ENCODE peak calls at places on chromosomes 6 and 20, in seven cellular contexts. A, W, B, X, R, E and L are unnamed samples. For H3K36me3, the result is how much of the 10 kb centered on the place peaks cover.

GRCh38 chr6:71197770-71198169 is 90.8 kb upstream of the OGFRL1 start:
- DNase-seq in A (no peak), W (no peak), B (no peak), X (no peak), R (no peak), E (no peak), L (no peak)

GRCh38 chr20:20333866-20334265 is 34.0 kb upstream of the INSM1 start:
- DNase-seq in A (no peak), W (no peak), B (no peak), X (no peak), R (no peak), E (no peak), L (no peak)

GRCh38 chr20:37940161-37940560 is 37.2 kb downstream of the VSTM2L start:
- DNase-seq in A (no peak), W (no peak), B (no peak), X (no peak), R (no peak), E (no peak), L (peak)

GRCh38 chr6:39956951-39957350 is 22.7 kb upstream of the MOCS1 start:
- DNase-seq in A (no peak), W (no peak), B (no peak), X (peak), R (no peak), E (no peak), L (no peak)

GRCh38 chr6:44007818-44008660 is 119.2 kb downstream of the MRPL14 start:
- DNase-seq in A (no peak), W (no peak), B (no peak), X (no peak), R (peak), E (no peak), L (peak)

GRCh38 chr6:6379573-6379972 is 59.1 kb upstream of the F13A1 start:
- DNase-seq in A (no peak), W (no peak), B (no peak), X (no peak), R (no peak), E (no peak), L (no peak)

GRCh38 chr20:61502433-61502832 is 250.4 kb downstream of the CDH4 start:
- DNase-seq in A (no peak), W (no peak), B (no peak), X (no peak), R (no peak), E (no peak), L (no peak)

GRCh38 chr20:31860431-31861345 is 9.6 kb downstream of the DUSP15 start:
- DNase-seq in A (no peak), W (no peak), B (no peak), X (no peak), R (peak), E (no peak), L (peak)

GRCh38 chr20:62475819-62476073 is at the start of gene GATA5:
- DNase-seq in A (no peak), W (no peak), B (no peak), X (no peak), R (no peak), E (no peak), L (no peak)

GRCh38 chr6:16320533-16321340 is 82.3 kb downstream of the GMPR start:
- DNase-seq in A (no peak), W (peak), B (peak), X (no peak), R (peak), E (no peak), L (no peak)

GRCh38 chr6:55866110-55866509 is 9.3 kb downstream of the BMP5 start:
- DNase-seq in A (no peak), W (no peak), B (no peak), X (no peak), R (no peak), E (no peak), L (no peak)

GRCh38 chr20:4457566-4458543 is 263.9 kb upstream of the PRND start:
- DNase-seq in A (no peak), W (no peak), B (peak), X (peak), R (no peak), E (no peak), L (no peak)

GRCh38 chr6:1856381-1856780 is 246.7 kb downstream of the FOXC1 start:
- DNase-seq in A (peak), W (no peak), B (no peak), X (no peak), R (no peak), E (no peak), L (no peak)

GRCh38 chr20:17645546-17646208 is 36.4 kb downstream of the RRBP1 start:
- DNase-seq in A (no peak), W (no peak), B (no peak), X (no peak), R (peak), E (no peak), L (no peak)

GRCh38 chr6:43475506-43475905 is 1.9 kb upstream of the TJAP1 start:
- DNase-seq in A (no peak), W (no peak), B (no peak), X (no peak), R (no peak), E (no peak), L (no peak)

GRCh38 chr6:15308445-15309213 is 62.8 kb downstream of the JARID2 start:
- DNase-seq in A (no peak), W (no peak), B (no peak), X (no peak), R (no peak), E (no peak), L (no peak)

GRCh38 chr20:17967595-17968365 is 814 bp downstream of the SNX5 start:
- DNase-seq in A (peak), W (peak), B (no peak), X (no peak), R (no peak), E (no peak), L (no peak)

GRCh38 chr20:15310361-15310760 is 972.9 kb upstream of the FLRT3 start:
- DNase-seq in A (no peak), W (no peak), B (no peak), X (no peak), R (no peak), E (no peak), L (no peak)

GRCh38 chr6:21386744-21387143 is 206.8 kb upstream of the SOX4 start:
- DNase-seq in A (no peak), W (no peak), B (no peak), X (no peak), R (no peak), E (no peak), L (no peak)

GRCh38 chr20:49132995-49133451 is 55.1 kb downstream of the STAU1 start:
- DNase-seq in A (peak), W (no peak), B (no peak), X (no peak), R (no peak), E (no peak), L (no peak)

GRCh38 chr6:44806656-44807055 is 419.1 kb downstream of the CDC5L start:
- DNase-seq in A (no peak), W (no peak), B (no peak), X (no peak), R (no peak), E (no peak), L (no peak)

GRCh38 chr6:122432816-122433215 is 33.4 kb downstream of the HSF2 start:
- DNase-seq in A (no peak), W (no peak), B (no peak), X (no peak), R (no peak), E (no peak), L (no peak)

GRCh38 chr20:35091808-35092523 is 641 bp downstream of the TRPC4AP start:
- DNase-seq in A (no peak), W (no peak), B (peak), X (no peak), R (peak), E (no peak), L (no peak)

GRCh38 chr20:62772994-62773858 is 23.0 kb upstream of the MRGBP start:
- DNase-seq in A (no peak), W (no peak), B (peak), X (no peak), R (no peak), E (no peak), L (no peak)

GRCh38 chr20:53466279-53466678 is 127.4 kb downstream of the ZNF217 start:
- DNase-seq in A (no peak), W (no peak), B (no peak), X (no peak), R (no peak), E (no peak), L (no peak)

GRCh38 chr6:71410681-71411080 is 122.1 kb downstream of the OGFRL1 start:
- DNase-seq in A (no peak), W (no peak), B (no peak), X (no peak), R (no peak), E (no peak), L (no peak)

GRCh38 chr6:75934643-75935472 is 137.6 kb downstream of the IMPG1 start:
- DNase-seq in A (peak), W (no peak), B (peak), X (no peak), R (no peak), E (no peak), L (no peak)

GRCh38 chr20:44092551-44093248 is 94.3 kb downstream of the JPH2 start:
- DNase-seq in A (no peak), W (no peak), B (no peak), X (no peak), R (no peak), E (no peak), L (peak)

GRCh38 chr6:105483492-105483891 is 80.6 kb upstream of the PREP start:
- DNase-seq in A (no peak), W (no peak), B (no peak), X (no peak), R (no peak), E (no peak), L (no peak)

GRCh38 chr6:130306377-130306776 is 59.4 kb upstream of the TMEM200A start:
- DNase-seq in A (no peak), W (no peak), B (no peak), X (no peak), R (no peak), E (no peak), L (no peak)

GRCh38 chr6:18634912-18635311 is 247.8 kb downstream of the RNF144B start:
- DNase-seq in A (no peak), W (no peak), B (no peak), X (no peak), R (no peak), E (no peak), L (no peak)

GRCh38 chr6:28269492-28269891 is 2.5 kb downstream of the ZSCAN26 start:
- DNase-seq in A (no peak), W (no peak), B (no peak), X (no peak), R (no peak), E (no peak), L (no peak)

GRCh38 chr6:34771727-34772126 is 14.4 kb downstream of the SNRPC start:
- DNase-seq in A (no peak), W (no peak), B (no peak), X (no peak), R (no peak), E (no peak), L (no peak)

GRCh38 chr6:52598123-52598823 is 21.4 kb upstream of the TRAM2 start:
- DNase-seq in A (peak), W (no peak), B (peak), X (no peak), R (peak), E (no peak), L (no peak)

GRCh38 chr6:161192636-161193411 is 81.0 kb downstream of the AGPAT4 start:
- DNase-seq in A (no peak), W (no peak), B (no peak), X (no peak), R (no peak), E (no peak), L (no peak)

GRCh38 chr6:161188547-161189465 is 85.1 kb downstream of the AGPAT4 start:
- DNase-seq in A (no peak), W (no peak), B (no peak), X (peak), R (no peak), E (no peak), L (no peak)

GRCh38 chr6:161194374-161194773 is 79.5 kb downstream of the AGPAT4 start:
- DNase-seq in A (no peak), W (no peak), B (no peak), X (peak), R (no peak), E (no peak), L (no peak)

GRCh38 chr6:161189891-161190290 is 84.0 kb downstream of the AGPAT4 start:
- DNase-seq in A (no peak), W (no peak), B (no peak), X (peak), R (no peak), E (no peak), L (no peak)

GRCh38 chr6:161191671-161192070 is 82.2 kb downstream of the AGPAT4 start:
- DNase-seq in A (no peak), W (no peak), B (no peak), X (no peak), R (no peak), E (no peak), L (no peak)
- H3K36me3 ChIP-seq in A (under half), W (under half), B (under half), X (under half), R (under half), E (under half), L (under half)

GRCh38 chr6:89830385-89830809 is 717 bp downstream of the CASP8AP2 start:
- DNase-seq in A (no peak), W (no peak), B (no peak), X (no peak), R (no peak), E (no peak), L (no peak)
- TF ChIP-seq CTCF in A (no peak), W (no peak), B (no peak), X (no peak), R (no peak), E (no peak), L (no peak)

GRCh38 chr6:24403501-24403824 is 727 bp downstream of the MRS2 start:
- DNase-seq in A (no peak), W (no peak), B (no peak), X (no peak), R (no peak), E (no peak), L (no peak)

GRCh38 chr6:24401458-24401857 is 1.3 kb upstream of the MRS2 start:
- DNase-seq in A (no peak), W (no peak), B (no peak), X (no peak), R (no peak), E (no peak), L (no peak)

GRCh38 chr6:24408719-24409410 is 6.1 kb downstream of the MRS2 start:
- DNase-seq in A (no peak), W (no peak), B (no peak), X (no peak), R (no peak), E (no peak), L (no peak)

GRCh38 chr6:24402697-24403500 is at the start of gene MRS2:
- DNase-seq in A (peak), W (peak), B (peak), X (peak), R (peak), E (peak), L (peak)

DNA sequence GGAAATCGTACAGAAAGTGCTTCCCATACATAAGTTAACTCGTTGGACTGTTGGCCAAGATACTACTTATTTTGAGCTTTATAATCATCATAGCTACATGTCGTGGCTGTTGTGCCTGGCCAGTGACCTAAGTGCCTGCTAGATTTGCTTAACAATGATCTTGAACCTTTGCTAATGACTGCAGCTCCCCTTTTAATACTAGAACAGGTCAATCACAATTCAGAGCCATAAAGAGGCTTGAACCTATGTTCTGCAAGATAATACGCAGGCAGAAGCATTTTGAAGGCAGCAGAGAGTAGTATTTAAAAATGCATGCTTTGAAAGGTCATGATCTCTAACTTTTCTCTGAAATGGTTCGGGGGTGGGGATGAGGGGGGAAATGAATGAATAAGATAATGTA is 2.5 kb downstream of the MRS2 start:
- DNase-seq in A (no peak), W (no peak), B (no peak), X (no peak), R (no peak), E (no peak), L (no peak)
- H3K36me3 ChIP-seq in A (under half), W (under half), B (half or more), X (under half), R (half or more), E (under half), L (half or more)

DNA sequence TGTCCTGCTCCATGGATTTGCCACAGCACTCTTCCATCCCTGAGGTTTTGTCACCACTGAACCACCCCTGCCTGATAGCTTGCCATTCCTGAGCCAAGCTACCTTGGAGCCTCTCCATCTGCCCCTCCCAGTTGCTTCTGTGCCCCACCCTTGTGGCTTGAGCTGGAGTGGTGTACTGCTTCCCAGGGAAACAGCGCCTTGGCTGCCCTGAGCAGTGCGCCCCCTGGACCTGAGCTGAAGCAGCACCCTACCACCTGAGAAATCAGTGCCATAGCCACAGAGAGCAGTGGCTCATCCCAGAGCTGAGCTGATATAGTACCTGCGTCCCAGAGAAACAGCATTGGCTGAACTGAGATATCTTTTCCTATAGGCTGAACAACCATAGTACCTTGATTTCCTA is 40.3 kb downstream of the IL22RA2 start:
- DNase-seq in A (no peak), W (no peak), B (no peak), X (no peak), R (no peak), E (no peak), L (no peak)
- TF ChIP-seq CTCF in A (no peak), W (no peak), B (no peak), X (no peak), R (no peak), E (no peak), L (no peak)

DNA sequence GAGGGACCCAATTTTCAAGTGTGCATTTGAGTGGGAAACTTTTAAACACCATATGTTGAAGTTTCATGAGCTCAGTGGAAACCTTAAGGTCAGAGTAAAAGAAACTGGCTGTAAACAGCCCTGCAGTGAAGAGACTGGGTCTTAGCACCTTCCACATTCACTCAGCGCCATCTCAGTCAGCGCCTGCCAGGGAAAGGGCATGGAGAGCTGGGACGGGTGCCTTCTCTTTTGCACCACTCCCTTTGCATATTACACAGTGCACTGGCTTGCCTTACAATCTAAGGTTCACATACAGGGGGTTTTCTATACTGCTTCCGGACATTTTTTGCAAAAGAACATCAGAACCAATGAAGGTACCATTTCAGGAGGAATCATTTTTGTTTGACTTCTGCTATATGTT is 4.5 kb downstream of the TOMM6 start:
- DNase-seq in A (no peak), W (no peak), B (no peak), X (no peak), R (no peak), E (no peak), L (no peak)
- H3K36me3 ChIP-seq in A (under half), W (under half), B (half or more), X (half or more), R (half or more), E (under half), L (half or more)

DNA sequence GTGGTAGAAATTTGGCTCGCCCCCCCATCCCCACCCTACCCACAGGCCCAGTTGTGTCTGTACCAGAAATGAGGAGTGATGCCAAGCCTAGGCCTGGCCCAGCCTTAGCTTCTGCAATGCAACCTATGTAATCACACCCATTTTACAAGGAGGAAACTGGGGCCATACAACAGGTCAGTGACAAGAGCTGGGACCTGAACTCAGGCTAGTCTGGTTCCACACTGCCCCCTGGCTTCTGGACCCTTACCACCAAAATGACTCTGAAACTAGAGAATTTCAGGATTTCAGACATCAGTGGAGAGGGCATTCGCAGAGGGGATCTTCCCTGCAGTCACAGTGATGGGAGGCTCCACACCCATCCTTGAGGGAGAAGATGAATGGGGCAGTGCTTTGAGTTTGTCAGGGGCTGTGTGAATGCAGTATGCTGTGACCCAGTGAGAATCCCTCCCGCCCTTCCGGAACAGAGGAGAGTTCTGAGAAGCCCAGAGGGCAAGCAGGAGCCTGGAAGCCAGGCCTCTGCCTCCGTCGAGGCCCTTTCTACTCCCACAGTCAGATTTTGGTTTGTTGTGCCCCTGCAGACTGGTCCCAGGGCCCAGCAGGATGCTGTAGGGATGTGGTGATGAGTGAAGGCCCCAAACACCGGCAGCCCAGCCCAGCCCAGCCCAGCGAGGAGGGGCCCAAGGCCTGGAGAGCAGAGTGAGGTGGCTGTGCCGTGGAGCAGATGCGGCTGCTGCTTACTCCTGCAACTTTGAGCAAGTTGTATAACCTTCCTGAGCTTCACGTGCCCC is 48.1 kb upstream of the MYL9 start:
- DNase-seq in A (no peak), W (no peak), B (no peak), X (no peak), R (no peak), E (no peak), L (no peak)
- TF ChIP-seq CTCF in A (no peak), W (peak), B (no peak), X (peak), R (peak), E (peak), L (peak)

DNA sequence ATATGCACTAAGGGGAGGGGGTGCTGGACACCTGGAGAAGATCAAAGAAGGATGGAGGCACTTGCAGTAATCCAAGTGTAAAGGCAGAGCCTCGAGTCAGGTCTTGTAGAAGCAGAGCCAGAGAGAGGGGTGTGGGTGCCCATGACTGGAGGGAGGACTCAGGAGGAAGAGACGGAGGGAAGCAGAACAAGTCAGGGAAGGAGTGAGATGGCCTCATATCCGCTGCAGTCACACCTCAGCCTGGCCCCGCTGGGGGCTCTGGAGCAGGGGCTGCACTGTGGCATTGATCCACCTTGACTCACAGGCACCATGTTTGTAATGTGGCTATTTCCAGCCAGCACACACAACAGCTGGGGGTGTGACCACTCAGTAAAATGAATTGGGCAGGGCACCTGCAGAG is 19.1 kb upstream of the NXT1 start:
- DNase-seq in A (no peak), W (no peak), B (no peak), X (no peak), R (no peak), E (no peak), L (no peak)
- H3K36me3 ChIP-seq in A (under half), W (under half), B (under half), X (under half), R (under half), E (under half), L (under half)